ENCODE peak calls at places on chromosome 14, in four cellular contexts. One of them, this sample, is unnamed.

GRCh38 chr14:34713681-34714319 is 593 bp downstream of the CFL2 start:
- DNase-seq in choroid plexus epithelial cell: peak
- DNase-seq in right atrium auricular region: peak
- DNase-seq in neural crest cell: no peak
- DNase-seq in this sample: no peak

GRCh38 chr14:61398221-61398620 is 76.8 kb downstream of the PRKCH start:
- DNase-seq in choroid plexus epithelial cell: no peak
- DNase-seq in right atrium auricular region: no peak
- DNase-seq in neural crest cell: no peak
- DNase-seq in this sample: no peak

GRCh38 chr14:61280526-61281185 is 482 bp downstream of the TMEM30B start:
- DNase-seq in choroid plexus epithelial cell: peak
- DNase-seq in right atrium auricular region: peak
- DNase-seq in neural crest cell: peak
- DNase-seq in this sample: peak

GRCh38 chr14:74973003-74973614 is 17.7 kb upstream of the PGF start:
- DNase-seq in choroid plexus epithelial cell: peak
- DNase-seq in right atrium auricular region: no peak
- DNase-seq in neural crest cell: no peak
- DNase-seq in this sample: peak

GRCh38 chr14:33686218-33686617 is 264.7 kb downstream of the EGLN3 start:
- DNase-seq in choroid plexus epithelial cell: peak
- DNase-seq in right atrium auricular region: no peak
- DNase-seq in neural crest cell: no peak
- DNase-seq in this sample: no peak

GRCh38 chr14:88750945-88751344 is 41.8 kb downstream of the EML5 start:
- DNase-seq in choroid plexus epithelial cell: no peak
- DNase-seq in right atrium auricular region: no peak
- DNase-seq in neural crest cell: no peak
- DNase-seq in this sample: no peak

GRCh38 chr14:21437063-21437901 is 18.6 kb downstream of the CHD8 start:
- DNase-seq in choroid plexus epithelial cell: peak
- DNase-seq in right atrium auricular region: peak
- DNase-seq in neural crest cell: peak
- DNase-seq in this sample: peak

GRCh38 chr14:73723799-73724621 is 9.8 kb upstream of the PNMA1 start:
- DNase-seq in choroid plexus epithelial cell: peak
- DNase-seq in right atrium auricular region: peak
- DNase-seq in neural crest cell: no peak
- DNase-seq in this sample: no peak

GRCh38 chr14:79118291-79118690 is 948.1 kb downstream of the NRXN3 start:
- DNase-seq in choroid plexus epithelial cell: no peak
- DNase-seq in right atrium auricular region: no peak
- DNase-seq in neural crest cell: no peak
- DNase-seq in this sample: no peak

GRCh38 chr14:29111554-29111953 is 345.0 kb downstream of the FOXG1 start:
- DNase-seq in choroid plexus epithelial cell: no peak
- DNase-seq in right atrium auricular region: no peak
- DNase-seq in neural crest cell: no peak
- DNase-seq in this sample: no peak

GRCh38 chr14:89607453-89607852 is 190.4 kb upstream of the FOXN3 start:
- DNase-seq in choroid plexus epithelial cell: no peak
- DNase-seq in right atrium auricular region: no peak
- DNase-seq in neural crest cell: no peak
- DNase-seq in this sample: no peak

GRCh38 chr14:63204407-63205280 is at the start of gene RHOJ:
- DNase-seq in choroid plexus epithelial cell: peak
- DNase-seq in right atrium auricular region: no peak
- DNase-seq in neural crest cell: peak
- DNase-seq in this sample: no peak

GRCh38 chr14:98292191-98292590 is 979.8 kb downstream of the BCL11B start:
- DNase-seq in choroid plexus epithelial cell: no peak
- DNase-seq in right atrium auricular region: no peak
- DNase-seq in neural crest cell: no peak
- DNase-seq in this sample: no peak

GRCh38 chr14:73943083-73943482 is 6.8 kb downstream of the FAM161B start:
- DNase-seq in choroid plexus epithelial cell: peak
- DNase-seq in right atrium auricular region: no peak
- DNase-seq in neural crest cell: no peak
- DNase-seq in this sample: no peak

GRCh38 chr14:49783394-49784010 is 15.5 kb downstream of the KLHDC2 start:
- DNase-seq in choroid plexus epithelial cell: no peak
- DNase-seq in right atrium auricular region: no peak
- DNase-seq in neural crest cell: no peak
- DNase-seq in this sample: no peak

GRCh38 chr14:90760591-90761316 is 55.5 kb downstream of the TTC7B start:
- DNase-seq in choroid plexus epithelial cell: peak
- DNase-seq in right atrium auricular region: peak
- DNase-seq in neural crest cell: no peak
- DNase-seq in this sample: no peak

GRCh38 chr14:21057803-21058675 is at the start of gene RNASE8:
- DNase-seq in choroid plexus epithelial cell: peak
- DNase-seq in right atrium auricular region: no peak
- DNase-seq in neural crest cell: no peak
- DNase-seq in this sample: no peak

GRCh38 chr14:80117876-80118275 is 93.4 kb downstream of the DIO2 start:
- DNase-seq in choroid plexus epithelial cell: no peak
- DNase-seq in right atrium auricular region: no peak
- DNase-seq in neural crest cell: no peak
- DNase-seq in this sample: no peak

GRCh38 chr14:105646175-105646574 is 119.8 kb downstream of the TMEM121 start:
- DNase-seq in choroid plexus epithelial cell: no peak
- DNase-seq in right atrium auricular region: no peak
- DNase-seq in neural crest cell: no peak
- DNase-seq in this sample: no peak

GRCh38 chr14:28412076-28412475 is 354.5 kb upstream of the FOXG1 start:
- DNase-seq in choroid plexus epithelial cell: peak
- DNase-seq in right atrium auricular region: no peak
- DNase-seq in neural crest cell: no peak
- DNase-seq in this sample: no peak

GRCh38 chr14:79910086-79910485 is 301.2 kb downstream of the DIO2 start:
- DNase-seq in choroid plexus epithelial cell: no peak
- DNase-seq in right atrium auricular region: no peak
- DNase-seq in neural crest cell: no peak
- DNase-seq in this sample: no peak

GRCh38 chr14:32560213-32560857 is 231.2 kb downstream of the AKAP6 start:
- DNase-seq in choroid plexus epithelial cell: peak
- DNase-seq in right atrium auricular region: peak
- DNase-seq in neural crest cell: peak
- DNase-seq in this sample: no peak

GRCh38 chr14:72605096-72605920 is 288.6 kb downstream of the DPF3 start:
- DNase-seq in choroid plexus epithelial cell: no peak
- DNase-seq in right atrium auricular region: peak
- DNase-seq in neural crest cell: no peak
- DNase-seq in this sample: peak

GRCh38 chr14:69114763-69115162 is 38.2 kb downstream of the DCAF5 start:
- DNase-seq in choroid plexus epithelial cell: no peak
- DNase-seq in right atrium auricular region: no peak
- DNase-seq in neural crest cell: no peak
- DNase-seq in this sample: no peak

GRCh38 chr14:32434880-32435279 is 105.8 kb downstream of the AKAP6 start:
- DNase-seq in choroid plexus epithelial cell: no peak
- DNase-seq in right atrium auricular region: no peak
- DNase-seq in neural crest cell: no peak
- DNase-seq in this sample: no peak

GRCh38 chr14:31159682-31160296 is 47.8 kb downstream of the HECTD1 start:
- DNase-seq in choroid plexus epithelial cell: peak
- DNase-seq in right atrium auricular region: no peak
- DNase-seq in neural crest cell: no peak
- DNase-seq in this sample: no peak

GRCh38 chr14:80618751-80619329 is 322.7 kb downstream of the CEP128 start:
- DNase-seq in choroid plexus epithelial cell: no peak
- DNase-seq in right atrium auricular region: no peak
- DNase-seq in neural crest cell: no peak
- DNase-seq in this sample: no peak

GRCh38 chr14:105931808-105932483 is 405.6 kb downstream of the TMEM121 start:
- DNase-seq in choroid plexus epithelial cell: no peak
- DNase-seq in right atrium auricular region: no peak
- DNase-seq in neural crest cell: no peak
- DNase-seq in this sample: no peak

GRCh38 chr14:102779574-102780315 is 2.5 kb downstream of the TRAF3 start:
- DNase-seq in choroid plexus epithelial cell: peak
- DNase-seq in right atrium auricular region: no peak
- DNase-seq in neural crest cell: no peak
- DNase-seq in this sample: no peak

GRCh38 chr14:102775855-102776760 is 1.1 kb upstream of the TRAF3 start:
- DNase-seq in choroid plexus epithelial cell: peak
- DNase-seq in right atrium auricular region: no peak
- DNase-seq in neural crest cell: no peak
- DNase-seq in this sample: peak

GRCh38 chr14:102778616-102779351 is 1.5 kb downstream of the TRAF3 start:
- DNase-seq in choroid plexus epithelial cell: peak
- DNase-seq in right atrium auricular region: no peak
- DNase-seq in neural crest cell: no peak
- DNase-seq in this sample: no peak

GRCh38 chr14:102776761-102777710 is at the start of gene TRAF3:
- DNase-seq in choroid plexus epithelial cell: peak
- DNase-seq in right atrium auricular region: no peak
- DNase-seq in neural crest cell: peak
- DNase-seq in this sample: peak

DNA sequence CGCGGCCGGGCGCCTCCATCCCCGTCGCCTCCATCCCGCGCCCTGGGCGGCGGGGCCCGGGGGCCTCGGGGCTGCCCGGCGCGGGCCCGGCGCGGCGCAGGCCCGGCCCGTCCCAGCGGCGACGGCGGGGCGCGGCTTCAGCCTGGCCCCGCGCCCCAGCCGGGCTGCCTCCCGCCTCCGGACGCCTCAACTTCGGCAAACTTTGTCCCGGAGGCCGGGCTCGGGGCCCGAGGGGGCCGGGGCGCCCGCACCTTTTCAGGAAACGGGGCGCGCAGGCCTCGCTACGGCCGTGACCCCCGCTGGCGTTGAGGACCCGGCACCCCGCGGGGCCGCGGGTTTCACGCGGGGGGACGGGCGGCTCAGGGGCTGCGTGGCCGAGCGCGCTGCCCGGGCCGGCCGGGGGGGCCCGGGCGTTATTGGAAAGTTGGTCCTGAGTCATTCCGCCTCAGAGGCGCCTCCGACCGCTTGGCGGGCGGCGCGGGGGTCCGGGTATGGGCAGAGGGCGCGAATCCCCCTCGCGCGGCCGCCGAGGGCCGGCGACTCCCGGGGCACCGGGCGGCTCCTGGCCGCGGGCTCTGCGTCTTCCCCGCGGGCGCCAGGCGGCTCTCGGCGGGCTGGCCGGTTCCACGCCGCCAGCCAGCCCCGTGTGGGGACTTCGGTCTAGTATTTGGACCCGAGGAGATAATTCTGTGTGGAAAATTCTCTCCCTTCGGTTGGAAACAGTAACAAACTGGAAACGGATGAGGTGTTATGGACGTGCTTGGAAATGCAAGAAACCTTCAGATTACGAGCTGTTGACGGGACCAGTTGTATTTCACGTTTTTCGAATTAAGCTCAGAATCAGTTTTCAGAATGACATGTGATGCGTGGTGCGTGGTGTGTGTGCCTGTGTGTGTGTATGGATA is 714 bp downstream of the TRAF3 start:
- DNase-seq in choroid plexus epithelial cell: peak
- DNase-seq in right atrium auricular region: no peak
- DNase-seq in neural crest cell: no peak
- DNase-seq in this sample: peak
- TF ChIP-seq CTCF in choroid plexus epithelial cell: no peak
- TF ChIP-seq CTCF in right atrium auricular region: no peak
- TF ChIP-seq CTCF in neural crest cell: peak
- TF ChIP-seq CTCF in this sample: no peak

GRCh38 chr14:76810953-76811400 is 1.7 kb downstream of the ANGEL1 start:
- DNase-seq in choroid plexus epithelial cell: peak
- DNase-seq in right atrium auricular region: no peak
- DNase-seq in neural crest cell: no peak
- DNase-seq in this sample: no peak
- TF ChIP-seq CTCF in choroid plexus epithelial cell: peak
- TF ChIP-seq CTCF in right atrium auricular region: peak
- TF ChIP-seq CTCF in neural crest cell: peak
- TF ChIP-seq CTCF in this sample: peak

GRCh38 chr14:51203881-51204280 is 36.2 kb upstream of the TMX1 start:
- DNase-seq in choroid plexus epithelial cell: no peak
- DNase-seq in right atrium auricular region: no peak
- DNase-seq in neural crest cell: no peak
- DNase-seq in this sample: no peak

GRCh38 chr14:51205486-51205885 is 34.6 kb upstream of the TMX1 start:
- DNase-seq in choroid plexus epithelial cell: peak
- DNase-seq in right atrium auricular region: no peak
- DNase-seq in neural crest cell: no peak
- DNase-seq in this sample: no peak

GRCh38 chr14:51201890-51202289 is 38.2 kb upstream of the TMX1 start:
- DNase-seq in choroid plexus epithelial cell: no peak
- DNase-seq in right atrium auricular region: no peak
- DNase-seq in neural crest cell: no peak
- DNase-seq in this sample: no peak

GRCh38 chr14:51206462-51206861 is 33.6 kb upstream of the TMX1 start:
- DNase-seq in choroid plexus epithelial cell: no peak
- DNase-seq in right atrium auricular region: no peak
- DNase-seq in neural crest cell: no peak
- DNase-seq in this sample: no peak

DNA sequence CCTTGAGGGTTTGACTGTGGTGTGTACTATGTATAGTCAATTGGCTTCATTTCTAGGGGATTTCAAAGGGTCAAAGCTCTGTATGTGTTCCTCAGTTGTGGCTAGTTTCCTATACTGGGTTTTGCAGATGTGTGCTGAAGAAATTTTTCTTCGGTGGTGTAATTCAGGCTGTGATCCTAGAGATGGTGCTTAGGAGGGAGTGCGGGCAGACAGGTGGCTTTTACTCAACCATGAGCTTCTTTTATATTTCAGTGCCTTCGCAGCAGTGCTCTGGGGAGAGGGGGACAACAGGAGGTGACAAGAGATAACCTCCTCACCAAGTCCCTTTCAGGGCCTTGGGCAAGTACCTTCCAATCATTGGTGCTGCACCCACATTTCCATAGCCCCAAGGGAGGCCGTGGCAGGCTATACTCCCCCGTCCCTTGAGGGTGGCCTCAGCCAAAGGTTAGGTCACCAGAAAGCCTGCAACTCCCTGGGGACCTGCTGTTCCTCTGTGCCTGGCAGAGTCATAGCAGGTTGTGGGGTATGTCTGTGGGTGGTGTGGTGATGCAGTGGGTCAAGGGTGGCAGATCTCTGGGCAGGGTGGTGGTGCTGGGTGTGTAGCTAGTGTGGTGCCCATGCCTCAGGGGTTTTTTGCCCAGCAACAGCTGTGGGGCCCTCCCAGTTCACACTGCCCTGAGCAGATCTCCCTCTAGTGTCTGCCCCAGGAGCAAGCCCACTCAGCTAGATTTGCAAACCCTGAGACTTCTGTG is 37.0 kb upstream of the TMX1 start:
- DNase-seq in choroid plexus epithelial cell: no peak
- DNase-seq in right atrium auricular region: no peak
- DNase-seq in neural crest cell: no peak
- DNase-seq in this sample: no peak
- TF ChIP-seq CTCF in choroid plexus epithelial cell: no peak
- TF ChIP-seq CTCF in right atrium auricular region: no peak
- TF ChIP-seq CTCF in neural crest cell: no peak
- TF ChIP-seq CTCF in this sample: no peak

DNA sequence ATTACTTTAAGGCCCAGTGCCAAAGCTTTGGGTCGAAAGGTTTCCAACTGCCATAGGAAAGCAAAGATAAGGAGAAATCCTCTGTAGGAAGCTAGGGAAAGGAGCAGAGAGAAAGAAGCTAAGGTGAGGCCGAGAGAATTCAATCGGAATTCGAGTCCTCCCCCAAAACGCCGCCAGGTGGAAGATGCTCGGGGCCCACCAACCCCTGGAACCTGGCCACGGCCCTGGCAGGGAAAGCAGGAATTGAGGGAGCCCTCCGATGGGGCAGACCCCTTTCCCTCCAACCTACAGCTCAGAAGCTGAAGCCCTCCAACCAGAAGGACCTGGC is 498 bp downstream of the GMFB start:
- DNase-seq in choroid plexus epithelial cell: no peak
- DNase-seq in right atrium auricular region: no peak
- DNase-seq in neural crest cell: no peak
- DNase-seq in this sample: no peak
- TF ChIP-seq CTCF in choroid plexus epithelial cell: peak
- TF ChIP-seq CTCF in right atrium auricular region: no peak
- TF ChIP-seq CTCF in neural crest cell: peak
- TF ChIP-seq CTCF in this sample: no peak